ENCODE peak calls at places on chromosome 4, in ten cellular contexts. H, D, L, N, Z, S, F, A, R and Y are unnamed samples.

GRCh38 chr4:16384496-16384895 is 158.2 kb upstream of the TAPT1 start:
- DNase-seq in H (no peak), D (no peak), L (no peak), N (no peak), Z (no peak), S (no peak), F (no peak), A (no peak), R (no peak), Y (no peak)

GRCh38 chr4:136400829-136401228 is 1131.5 kb downstream of the PCDH18 start:
- DNase-seq in H (no peak), D (no peak), L (no peak), N (no peak), Z (no peak), S (no peak), F (no peak), A (no peak), R (no peak), Y (no peak)

GRCh38 chr4:128288689-128289106 is 1.1 kb upstream of the PGRMC2 start:
- DNase-seq in H (peak), D (no peak), L (no peak), N (peak), Z (peak), S (no peak), F (no peak), A (no peak), R (peak), Y (peak)

GRCh38 chr4:59818656-59819055 is 1381.5 kb upstream of the ADGRL3 start:
- DNase-seq in H (peak), D (no peak), L (no peak), N (no peak), Z (no peak), S (no peak), F (no peak), A (peak), R (no peak), Y (no peak)

GRCh38 chr4:33339762-33340161 is 2619.6 kb downstream of the PCDH7 start:
- DNase-seq in H (no peak), D (no peak), L (no peak), N (no peak), Z (no peak), S (no peak), F (no peak), A (no peak), R (no peak), Y (no peak)

GRCh38 chr4:142846729-142847606 is 867 bp upstream of the INPP4B start:
- DNase-seq in H (peak), D (no peak), L (no peak), N (no peak), Z (peak), S (no peak), F (peak), A (peak), R (peak), Y (peak)

GRCh38 chr4:176654565-176655216 is 138.0 kb downstream of the VEGFC start:
- DNase-seq in H (no peak), D (no peak), L (no peak), N (no peak), Z (no peak), S (no peak), F (no peak), A (no peak), R (no peak), Y (no peak)

GRCh38 chr4:110211007-110211769 is 12.8 kb upstream of the ELOVL6 start:
- DNase-seq in H (peak), D (no peak), L (no peak), N (no peak), Z (peak), S (no peak), F (no peak), A (peak), R (peak), Y (no peak)

GRCh38 chr4:165839615-165840333 is 33.3 kb upstream of the TLL1 start:
- DNase-seq in H (no peak), D (no peak), L (no peak), N (no peak), Z (no peak), S (no peak), F (no peak), A (no peak), R (peak), Y (peak)

GRCh38 chr4:20773144-20773997 is 73.1 kb downstream of the PACRGL start:
- DNase-seq in H (peak), D (peak), L (peak), N (peak), Z (peak), S (no peak), F (no peak), A (peak), R (peak), Y (no peak)

GRCh38 chr4:6621556-6621927 is 18.9 kb upstream of the MRFAP1 start:
- DNase-seq in H (no peak), D (no peak), L (no peak), N (no peak), Z (no peak), S (no peak), F (no peak), A (no peak), R (no peak), Y (no peak)

DNA sequence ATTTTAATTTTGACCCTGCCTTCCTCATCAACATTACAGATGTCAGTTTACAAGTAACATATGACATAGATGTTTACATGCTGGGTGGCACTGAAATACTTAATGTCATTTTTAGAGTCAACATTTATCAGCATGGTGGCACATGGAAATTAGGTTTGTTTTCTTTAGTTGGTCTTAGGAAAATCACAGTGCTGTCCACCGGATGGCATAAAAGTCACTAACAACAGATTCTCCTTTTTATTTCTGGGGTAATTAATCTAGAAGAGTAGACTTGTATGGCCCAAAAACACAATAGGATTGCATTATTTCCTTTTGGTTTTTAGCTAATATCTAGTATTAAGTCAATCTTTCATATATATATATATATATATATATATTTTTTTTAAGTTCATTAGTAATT is 88.6 kb upstream of the HHIP start:
- DNase-seq in H (no peak), D (no peak), L (no peak), N (no peak), Z (peak), S (no peak), F (no peak), A (no peak), R (no peak), Y (no peak)
- TF ChIP-seq CTCF in H (peak), D (no peak), L (peak), N (no peak), Z (peak), S (no peak), F (peak), A (peak), R (no peak), Y (no peak)

GRCh38 chr4:147480891-147481576 is at the start of gene EDNRA:
- DNase-seq in H (peak), D (no peak), L (no peak), N (peak), Z (peak), S (no peak), F (peak), A (peak), R (no peak), Y (no peak)
- H3K4me3 ChIP-seq in H (peak), D (peak), L (peak), N (peak), Z (peak), S (peak), F (peak), A (peak), R (peak), Y (no peak)

GRCh38 chr4:8315343-8316250 is 46.0 kb downstream of the HTRA3 start:
- DNase-seq in H (peak), D (no peak), L (peak), N (peak), Z (peak), S (peak), F (peak), A (peak), R (peak), Y (no peak)
- TF ChIP-seq CTCF in H (no peak), D (no peak), L (no peak), N (no peak), Z (no peak), S (no peak), F (no peak), A (no peak), R (no peak), Y (no peak)

GRCh38 chr4:121697626-121698025 is 846 bp upstream of the ANXA5 start:
- DNase-seq in H (no peak), D (no peak), L (no peak), N (no peak), Z (no peak), S (no peak), F (no peak), A (no peak), R (no peak), Y (no peak)

GRCh38 chr4:121701263-121701662 is 4.5 kb upstream of the ANXA5 start:
- DNase-seq in H (no peak), D (no peak), L (no peak), N (no peak), Z (no peak), S (no peak), F (no peak), A (no peak), R (no peak), Y (no peak)

GRCh38 chr4:121696140-121696640 is 590 bp downstream of the ANXA5 start:
- DNase-seq in H (peak), D (peak), L (no peak), N (peak), Z (peak), S (no peak), F (peak), A (no peak), R (peak), Y (no peak)

GRCh38 chr4:121696641-121697461 is at the start of gene ANXA5:
- DNase-seq in H (peak), D (peak), L (peak), N (peak), Z (peak), S (no peak), F (peak), A (peak), R (peak), Y (no peak)

GRCh38 chr4:121698119-121698732 is 1.4 kb upstream of the ANXA5 start:
- DNase-seq in H (no peak), D (no peak), L (no peak), N (no peak), Z (no peak), S (no peak), F (no peak), A (no peak), R (no peak), Y (no peak)
- H3K4me3 ChIP-seq in H (no peak), D (no peak), L (no peak), N (no peak), Z (no peak), S (no peak), F (no peak), A (no peak), R (no peak), Y (no peak)

GRCh38 chr4:164753873-164754488 is at the start of gene SMIM31:
- DNase-seq in H (no peak), D (no peak), L (no peak), N (no peak), Z (no peak), S (no peak), F (no peak), A (no peak), R (no peak), Y (peak)

DNA sequence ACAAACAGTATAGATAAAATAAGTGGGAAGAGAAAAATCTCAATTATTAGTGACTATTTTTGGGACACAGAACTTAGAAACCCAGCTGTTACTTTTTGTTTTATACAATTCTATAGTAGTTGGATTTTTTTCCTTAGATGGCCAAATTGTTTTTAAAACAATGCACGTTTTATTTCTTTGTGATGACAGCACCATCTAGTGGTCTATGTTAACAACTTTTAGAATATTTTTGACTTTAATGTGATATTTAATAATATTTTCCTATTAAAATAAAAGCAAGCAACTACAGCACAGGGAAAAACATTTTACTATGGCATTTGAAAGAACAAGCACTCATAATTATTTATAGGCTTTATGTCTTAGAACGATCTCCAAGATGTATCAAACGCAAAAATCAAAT is 5.6 kb upstream of the SMIM31 start:
- DNase-seq in H (peak), D (no peak), L (no peak), N (no peak), Z (peak), S (no peak), F (no peak), A (no peak), R (peak), Y (no peak)
- TF ChIP-seq CTCF in H (peak), D (peak), L (peak), N (peak), Z (peak), S (peak), F (peak), A (peak), R (peak), Y (peak)